ENCODE peak calls at places on chromosomes 7 and 10, in eight cellular contexts. One of them, this sample, is unnamed.

GRCh38 chr10:99399664-99400063 is 30.8 kb downstream of the GOT1 start:
- DNase-seq in SK-N-SH: no peak
- DNase-seq in HepG2: no peak
- DNase-seq in A549: no peak
- DNase-seq in HCT116: no peak
- DNase-seq in HL-60: no peak
- DNase-seq in Panc1: no peak
- DNase-seq in GM23338: no peak
- DNase-seq in this sample: no peak

GRCh38 chr7:41027428-41028115 is 675.3 kb downstream of the INHBA start:
- DNase-seq in SK-N-SH: no peak
- DNase-seq in A549: peak
- DNase-seq in HepG2: no peak
- DNase-seq in Panc1: no peak
- DNase-seq in GM23338: no peak
- DNase-seq in HCT116: no peak
- DNase-seq in HL-60: no peak
- DNase-seq in this sample: no peak

GRCh38 chr7:26198133-26198780 is 2.3 kb downstream of the HNRNPA2B1 start:
- DNase-seq in HCT116: no peak
- DNase-seq in HepG2: no peak
- DNase-seq in Panc1: no peak
- DNase-seq in A549: no peak
- DNase-seq in SK-N-SH: no peak
- DNase-seq in GM23338: peak
- DNase-seq in HL-60: no peak
- DNase-seq in this sample: no peak

GRCh38 chr10:119677904-119678755 is 26.9 kb downstream of the BAG3 start:
- DNase-seq in Panc1: no peak
- DNase-seq in HCT116: no peak
- DNase-seq in SK-N-SH: no peak
- DNase-seq in GM23338: no peak
- DNase-seq in HL-60: no peak
- DNase-seq in HepG2: no peak
- DNase-seq in A549: no peak
- DNase-seq in this sample: no peak

GRCh38 chr7:66099551-66100407 is 14.9 kb upstream of the CRCP start:
- DNase-seq in SK-N-SH: no peak
- DNase-seq in HepG2: no peak
- DNase-seq in HCT116: peak
- DNase-seq in GM23338: peak
- DNase-seq in A549: peak
- DNase-seq in Panc1: no peak
- DNase-seq in HL-60: peak
- DNase-seq in this sample: peak

GRCh38 chr7:4610768-4611467 is 71.2 kb upstream of the FOXK1 start:
- DNase-seq in HepG2: peak
- DNase-seq in A549: peak
- DNase-seq in HL-60: peak
- DNase-seq in SK-N-SH: peak
- DNase-seq in HCT116: peak
- DNase-seq in Panc1: peak
- DNase-seq in GM23338: peak
- DNase-seq in this sample: peak

GRCh38 chr7:95596183-95597135 is at the start of gene PDK4:
- DNase-seq in Panc1: peak
- DNase-seq in SK-N-SH: peak
- DNase-seq in HL-60: no peak
- DNase-seq in HepG2: no peak
- DNase-seq in HCT116: peak
- DNase-seq in A549: peak
- DNase-seq in GM23338: peak
- DNase-seq in this sample: peak

GRCh38 chr7:76515999-76516443 is 5.7 kb downstream of the UPK3B start:
- DNase-seq in HL-60: peak
- DNase-seq in HepG2: peak
- DNase-seq in GM23338: peak
- DNase-seq in HCT116: no peak
- DNase-seq in SK-N-SH: peak
- DNase-seq in Panc1: no peak
- DNase-seq in A549: no peak
- DNase-seq in this sample: peak

GRCh38 chr10:84424731-84425165 is 96.4 kb downstream of the CCSER2 start:
- DNase-seq in GM23338: peak
- DNase-seq in A549: peak
- DNase-seq in HL-60: no peak
- DNase-seq in Panc1: peak
- DNase-seq in SK-N-SH: peak
- DNase-seq in HCT116: peak
- DNase-seq in HepG2: peak
- DNase-seq in this sample: no peak

DNA sequence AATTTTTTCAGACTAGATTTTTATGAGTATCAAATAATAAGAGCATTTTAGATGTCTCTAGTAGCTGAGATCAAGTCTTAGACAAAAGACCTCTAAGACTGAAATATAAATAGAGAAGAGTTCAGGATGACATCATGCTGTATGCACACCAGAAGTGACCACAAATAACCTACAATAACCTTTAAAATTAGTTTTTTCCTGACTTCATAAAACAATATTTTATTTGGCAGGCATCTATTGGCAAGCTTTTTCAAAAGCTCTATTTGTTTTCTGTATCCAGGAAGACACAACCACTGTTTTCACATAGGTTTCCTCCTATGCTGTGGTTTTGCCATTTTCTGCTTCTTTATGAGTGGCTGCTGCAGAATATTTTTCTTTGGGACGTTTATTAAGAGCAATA is 359.1 kb downstream of the CRPPA start:
- DNase-seq in A549: no peak
- DNase-seq in HepG2: no peak
- DNase-seq in SK-N-SH: no peak
- DNase-seq in Panc1: no peak
- DNase-seq in HL-60: no peak
- DNase-seq in HCT116: no peak
- DNase-seq in GM23338: no peak
- DNase-seq in this sample: no peak
- TF ChIP-seq REST in A549: no peak
- TF ChIP-seq REST in HepG2: no peak
- TF ChIP-seq REST in SK-N-SH: no peak
- TF ChIP-seq REST in Panc1: no peak
- TF ChIP-seq REST in HL-60: no peak
- TF ChIP-seq REST in HCT116: no peak
- TF ChIP-seq REST in GM23338: no peak
- TF ChIP-seq REST in this sample: no peak

GRCh38 chr7:6271694-6272371 is 591 bp downstream of the CYTH3 start:
- DNase-seq in HL-60: peak
- DNase-seq in GM23338: no peak
- DNase-seq in A549: no peak
- DNase-seq in HCT116: no peak
- DNase-seq in Panc1: no peak
- DNase-seq in SK-N-SH: no peak
- DNase-seq in HepG2: no peak
- DNase-seq in this sample: peak
- TF ChIP-seq REST in HL-60: no peak
- TF ChIP-seq REST in GM23338: no peak
- TF ChIP-seq REST in A549: no peak
- TF ChIP-seq REST in HCT116: no peak
- TF ChIP-seq REST in Panc1: no peak
- TF ChIP-seq REST in SK-N-SH: no peak
- TF ChIP-seq REST in HepG2: no peak
- TF ChIP-seq REST in this sample: no peak

GRCh38 chr7:39749717-39750116 is 126.3 kb downstream of the RALA start:
- DNase-seq in SK-N-SH: no peak
- DNase-seq in HepG2: no peak
- DNase-seq in HCT116: no peak
- DNase-seq in GM23338: no peak
- DNase-seq in A549: no peak
- DNase-seq in Panc1: no peak
- DNase-seq in HL-60: no peak
- DNase-seq in this sample: no peak

GRCh38 chr7:39745320-39745719 is 121.9 kb downstream of the RALA start:
- DNase-seq in HL-60: no peak
- DNase-seq in A549: no peak
- DNase-seq in HCT116: no peak
- DNase-seq in GM23338: no peak
- DNase-seq in Panc1: no peak
- DNase-seq in SK-N-SH: no peak
- DNase-seq in HepG2: no peak
- DNase-seq in this sample: no peak

GRCh38 chr7:39749177-39749576 is 125.8 kb downstream of the RALA start:
- DNase-seq in SK-N-SH: no peak
- DNase-seq in Panc1: no peak
- DNase-seq in GM23338: no peak
- DNase-seq in HCT116: no peak
- DNase-seq in HepG2: no peak
- DNase-seq in A549: no peak
- DNase-seq in HL-60: no peak
- DNase-seq in this sample: no peak

GRCh38 chr7:39744620-39745019 is 121.2 kb downstream of the RALA start:
- DNase-seq in HL-60: no peak
- DNase-seq in SK-N-SH: no peak
- DNase-seq in GM23338: no peak
- DNase-seq in HCT116: no peak
- DNase-seq in Panc1: no peak
- DNase-seq in HepG2: no peak
- DNase-seq in A549: no peak
- DNase-seq in this sample: no peak

GRCh38 chr7:39746162-39746782 is 122.9 kb downstream of the RALA start:
- DNase-seq in HL-60: peak
- DNase-seq in SK-N-SH: peak
- DNase-seq in A549: peak
- DNase-seq in HCT116: peak
- DNase-seq in GM23338: peak
- DNase-seq in HepG2: peak
- DNase-seq in Panc1: peak
- DNase-seq in this sample: peak
- TF ChIP-seq REST in HL-60: no peak
- TF ChIP-seq REST in SK-N-SH: no peak
- TF ChIP-seq REST in A549: no peak
- TF ChIP-seq REST in HCT116: no peak
- TF ChIP-seq REST in GM23338: no peak
- TF ChIP-seq REST in HepG2: no peak
- TF ChIP-seq REST in Panc1: no peak
- TF ChIP-seq REST in this sample: no peak

GRCh38 chr7:68994841-68995240 is 603.4 kb upstream of the AUTS2 start:
- DNase-seq in HL-60: no peak
- DNase-seq in HepG2: no peak
- DNase-seq in A549: no peak
- DNase-seq in HCT116: no peak
- DNase-seq in SK-N-SH: no peak
- DNase-seq in Panc1: no peak
- DNase-seq in GM23338: no peak
- DNase-seq in this sample: no peak
- TF ChIP-seq REST in HL-60: no peak
- TF ChIP-seq REST in HepG2: no peak
- TF ChIP-seq REST in A549: no peak
- TF ChIP-seq REST in HCT116: no peak
- TF ChIP-seq REST in SK-N-SH: no peak
- TF ChIP-seq REST in Panc1: no peak
- TF ChIP-seq REST in GM23338: no peak
- TF ChIP-seq REST in this sample: no peak

GRCh38 chr7:148809856-148810255 is 74.2 kb downstream of the EZH2 start:
- DNase-seq in HepG2: no peak
- DNase-seq in SK-N-SH: no peak
- DNase-seq in HL-60: no peak
- DNase-seq in HCT116: no peak
- DNase-seq in GM23338: peak
- DNase-seq in A549: no peak
- DNase-seq in Panc1: no peak
- DNase-seq in this sample: no peak
- TF ChIP-seq REST in HepG2: no peak
- TF ChIP-seq REST in SK-N-SH: no peak
- TF ChIP-seq REST in HL-60: no peak
- TF ChIP-seq REST in HCT116: no peak
- TF ChIP-seq REST in GM23338: no peak
- TF ChIP-seq REST in A549: no peak
- TF ChIP-seq REST in Panc1: no peak
- TF ChIP-seq REST in this sample: no peak

DNA sequence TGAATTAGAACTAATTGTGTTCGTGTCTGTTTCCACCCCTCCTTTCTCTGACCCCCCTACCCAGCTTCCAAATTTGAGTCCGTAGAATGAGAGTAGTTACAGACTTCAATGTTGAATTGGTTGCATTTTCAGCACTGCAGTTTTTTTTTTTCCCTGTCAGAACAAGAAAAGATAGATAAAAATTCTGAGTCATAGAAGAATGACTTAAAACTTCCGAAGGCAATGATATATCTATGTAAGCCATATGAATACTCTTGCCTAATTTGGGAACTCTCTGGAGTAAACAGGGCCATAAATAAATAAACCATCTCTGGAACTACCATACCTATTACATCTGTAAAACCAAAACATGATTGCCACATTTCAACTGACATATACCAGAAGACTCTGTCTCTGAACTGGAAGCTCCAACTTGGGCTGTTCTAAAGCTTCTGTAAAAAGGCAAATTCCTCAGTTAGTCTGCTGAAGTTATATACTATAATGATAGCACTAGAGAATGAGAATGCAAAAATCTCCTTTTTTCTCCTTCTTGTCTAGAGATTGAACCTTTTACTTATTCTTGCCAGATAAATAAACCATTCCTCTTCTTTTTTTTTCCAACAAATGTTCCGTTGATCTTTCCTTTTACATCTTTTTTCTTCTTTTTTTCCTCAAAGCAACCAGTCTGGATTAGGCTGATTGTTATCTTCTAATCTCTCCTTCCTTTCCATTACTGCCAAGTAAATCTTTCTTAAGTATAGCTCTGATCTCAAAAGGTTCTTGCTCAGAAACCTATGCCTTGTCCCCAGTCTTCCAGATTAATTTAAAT is 23.5 kb downstream of the VCL start:
- DNase-seq in HCT116: no peak
- DNase-seq in GM23338: no peak
- DNase-seq in Panc1: no peak
- DNase-seq in HepG2: no peak
- DNase-seq in SK-N-SH: peak
- DNase-seq in HL-60: no peak
- DNase-seq in A549: no peak
- DNase-seq in this sample: no peak
- TF ChIP-seq REST in HCT116: no peak
- TF ChIP-seq REST in GM23338: no peak
- TF ChIP-seq REST in Panc1: no peak
- TF ChIP-seq REST in HepG2: no peak
- TF ChIP-seq REST in SK-N-SH: no peak
- TF ChIP-seq REST in HL-60: no peak
- TF ChIP-seq REST in A549: no peak
- TF ChIP-seq REST in this sample: no peak

This sample was measured in K562.